ENCODE peak calls at places on chromosome 18, in five cellular contexts. L, I, R, F and N are unnamed samples.

GRCh38 chr18:80196528-80197320 is 50.6 kb downstream of the PARD6G start:
- DNase-seq in L (peak; percentile 70), I (no peak), R (peak; percentile 72), F (peak; percentile 63), N (peak; percentile 39)

GRCh38 chr18:55245200-55245599 is 285.9 kb upstream of the CCDC68 start:
- DNase-seq in L (no peak), I (no peak), R (no peak), F (peak; percentile 40), N (no peak)

GRCh38 chr18:31636387-31636786 is 44.7 kb downstream of the TTR start:
- DNase-seq in L (no peak), I (no peak), R (no peak), F (no peak), N (no peak)

GRCh38 chr18:2547477-2548087 is 23.7 kb downstream of the METTL4 start:
- DNase-seq in L (peak; percentile 57), I (no peak), R (peak; percentile 74), F (peak; percentile 51), N (peak; percentile 7)

GRCh38 chr18:59787998-59788875 is 91.0 kb upstream of the CCBE1 start:
- DNase-seq in L (peak; percentile 43), I (no peak), R (peak; percentile 76), F (peak; percentile 77), N (peak; percentile 74)

GRCh38 chr18:58321986-58322385 is 278.0 kb downstream of the NEDD4L start:
- DNase-seq in L (peak; percentile 69), I (peak; percentile 25), R (peak; percentile 74), F (peak; percentile 90), N (peak; percentile 77)

GRCh38 chr18:61892683-61893303 is at the start of gene RNF152:
- DNase-seq in L (peak; percentile 54), I (no peak), R (peak; percentile 27), F (peak; percentile 23), N (no peak)

GRCh38 chr18:11529081-11529480 is 80.3 kb upstream of the SLC35G4 start:
- DNase-seq in L (no peak), I (no peak), R (no peak), F (peak; percentile 38), N (no peak)

GRCh38 chr18:23012249-23012648 is 79.1 kb downstream of the RBBP8 start:
- DNase-seq in L (no peak), I (no peak), R (peak; percentile 5), F (no peak), N (no peak)

GRCh38 chr18:43571078-43571689 is 293.9 kb upstream of the SYT4 start:
- DNase-seq in L (peak; percentile 56), I (no peak), R (peak; percentile 72), F (peak; percentile 58), N (no peak)

GRCh38 chr18:62788891-62789290 is 73.5 kb downstream of the PHLPP1 start:
- DNase-seq in L (peak; percentile 50), I (no peak), R (peak; percentile 71), F (no peak), N (peak; percentile 38)

GRCh38 chr18:26757263-26758019 is 108.1 kb downstream of the AQP4 start:
- DNase-seq in L (no peak), I (no peak), R (no peak), F (no peak), N (no peak)

GRCh38 chr18:35605686-35606417 is 24.3 kb downstream of the GALNT1 start:
- DNase-seq in L (no peak), I (no peak), R (peak; percentile 27), F (no peak), N (peak; percentile 35)

GRCh38 chr18:34956663-34957062 is 84.5 kb upstream of the MAPRE2 start:
- DNase-seq in L (peak; percentile 78), I (no peak), R (peak; percentile 48), F (no peak), N (no peak)

GRCh38 chr18:623760-624620 is 27.2 kb downstream of the CLUL1 start:
- DNase-seq in L (peak; percentile 72), I (peak; percentile 30), R (peak; percentile 72), F (peak; percentile 54), N (peak; percentile 40)

GRCh38 chr18:75247601-75248421 is 37.2 kb downstream of the TSHZ1 start:
- DNase-seq in L (peak; percentile 73), I (no peak), R (peak; percentile 86), F (peak; percentile 51), N (peak; percentile 36)

GRCh38 chr18:49273201-49273880 is 187.1 kb downstream of the DYM start:
- DNase-seq in L (no peak), I (no peak), R (no peak), F (no peak), N (no peak)

GRCh38 chr18:48613589-48613988 is 74.8 kb downstream of the CTIF start:
- DNase-seq in L (no peak), I (no peak), R (no peak), F (peak; percentile 56), N (no peak)

GRCh38 chr18:6785001-6785400 is 55.5 kb downstream of the ARHGAP28 start:
- DNase-seq in L (no peak), I (no peak), R (peak; percentile 29), F (peak; percentile 20), N (no peak)

GRCh38 chr18:79317718-79318117 is 78.0 kb upstream of the NFATC1 start:
- DNase-seq in L (peak; percentile 2), I (no peak), R (peak; percentile 8), F (no peak), N (no peak)

GRCh38 chr18:50143891-50144290 is 51.1 kb downstream of the MYO5B start:
- DNase-seq in L (no peak), I (no peak), R (no peak), F (no peak), N (no peak)

GRCh38 chr18:79388043-79388442 is 7.7 kb upstream of the NFATC1 start:
- DNase-seq in L (no peak), I (no peak), R (no peak), F (no peak), N (no peak)

GRCh38 chr18:43797347-43797746 is 520.1 kb upstream of the SYT4 start:
- DNase-seq in L (no peak), I (no peak), R (no peak), F (no peak), N (no peak)

GRCh38 chr18:3441290-3441689 is 8.7 kb upstream of the TGIF1 start:
- DNase-seq in L (peak; percentile 47), I (no peak), R (peak; percentile 32), F (peak; percentile 17), N (peak; percentile 49)

GRCh38 chr18:7221424-7222155 is 9.3 kb upstream of the LRRC30 start:
- DNase-seq in L (peak; percentile 76), I (no peak), R (peak; percentile 66), F (peak; percentile 69), N (peak; percentile 39)

GRCh38 chr18:80137976-80138375 is 28.9 kb downstream of the ADNP2 start:
- DNase-seq in L (no peak), I (no peak), R (no peak), F (no peak), N (no peak)

GRCh38 chr18:49747876-49748275 is 65.5 kb downstream of the ACAA2 start:
- DNase-seq in L (peak; percentile 58), I (no peak), R (no peak), F (no peak), N (no peak)

GRCh38 chr18:4581966-4582365 is 126.9 kb upstream of the DLGAP1 start:
- DNase-seq in L (no peak), I (no peak), R (no peak), F (no peak), N (no peak)

GRCh38 chr18:68972176-68972575 is 174.3 kb downstream of the CCDC102B start:
- DNase-seq in L (peak; percentile 21), I (no peak), R (no peak), F (no peak), N (no peak)

GRCh38 chr18:44061438-44061837 is 619.2 kb upstream of the SETBP1 start:
- DNase-seq in L (no peak), I (no peak), R (no peak), F (no peak), N (no peak)

GRCh38 chr18:36308711-36309435 is 11.4 kb downstream of the FHOD3 start:
- DNase-seq in L (no peak), I (no peak), R (no peak), F (no peak), N (no peak)

GRCh38 chr18:73975266-73975665 is 172.4 kb downstream of the FBXO15 start:
- DNase-seq in L (peak; percentile 50), I (peak; percentile 5), R (peak; percentile 95), F (no peak), N (peak; percentile 50)

GRCh38 chr18:37361223-37362157 is 204.1 kb downstream of the CELF4 start:
- DNase-seq in L (no peak), I (no peak), R (no peak), F (no peak), N (no peak)

GRCh38 chr18:31244737-31245432 is 73.1 kb upstream of the DSG1 start:
- DNase-seq in L (peak; percentile 14), I (no peak), R (no peak), F (no peak), N (no peak)

GRCh38 chr18:58180738-58181353 is 136.8 kb downstream of the NEDD4L start:
- DNase-seq in L (peak; percentile 63), I (no peak), R (peak; percentile 56), F (peak; percentile 67), N (peak; percentile 36)

GRCh38 chr18:54717673-54718435 is 110.4 kb upstream of the RAB27B start:
- DNase-seq in L (peak; percentile 63), I (no peak), R (peak; percentile 40), F (no peak), N (peak; percentile 17)